ENCODE peak calls at places on chromosomes 16 and 17, in five cellular contexts. D is NCI-H1436, M is brain microvascular endothelial cell, H is fibroblast of mammary gland, C is mesothelial cell of epicardium. Q is an unnamed sample.
A peak's percentile ranks its signal among the peaks of the same experiment; 100 is the strongest.

GRCh38 chr17:6580628-6581027 is 24.3 kb upstream of the PITPNM3 start:
- DNase-seq in C (no peak), D (no peak), H (no peak), M (no peak), Q (no peak)

GRCh38 chr17:70677783-70678647 is 508.7 kb downstream of the KCNJ2 start:
- DNase-seq in H (no peak), D (no peak), C (no peak), M (no peak), Q (peak; percentile 7)

GRCh38 chr16:14186007-14186953 is 115.2 kb downstream of the MRTFB start:
- DNase-seq in H (peak; percentile 90), M (peak; percentile 51), D (no peak), C (peak; percentile 43), Q (peak; percentile 26)

GRCh38 chr17:62064029-62064790 is 868 bp downstream of the MED13 start:
- DNase-seq in H (peak; percentile 39), D (no peak), M (no peak), C (no peak), Q (peak; percentile 70)

GRCh38 chr17:74149597-74150427 is 53.7 kb upstream of the RPL38 start:
- DNase-seq in H (no peak), C (peak; percentile 34), M (no peak), D (no peak), Q (no peak)

GRCh38 chr17:15915996-15916395 is 28.9 kb upstream of the ADORA2B start:
- DNase-seq in H (no peak), D (no peak), C (no peak), M (no peak), Q (no peak)

GRCh38 chr17:81020767-81021497 is 14.0 kb upstream of the BAIAP2 start:
- DNase-seq in H (peak; percentile 55), M (no peak), D (no peak), C (no peak), Q (peak; percentile 66)

GRCh38 chr17:58277726-58278595 is 2.8 kb downstream of the MPO start:
- DNase-seq in D (no peak), H (no peak), C (no peak), M (no peak), Q (no peak)

GRCh38 chr17:58268774-58269556 is 11.8 kb downstream of the MPO start:
- DNase-seq in M (no peak), H (no peak), C (no peak), D (no peak), Q (no peak)

GRCh38 chr17:65055280-65055707 is 1.2 kb downstream of the GNA13 start:
- DNase-seq in H (no peak), D (no peak), C (no peak), M (no peak), Q (peak; percentile 20)

GRCh38 chr17:73478768-73479424 is 165.3 kb downstream of the SDK2 start:
- DNase-seq in H (no peak), D (no peak), C (no peak), M (no peak), Q (no peak)

GRCh38 chr17:8955021-8955420 is 10.5 kb downstream of the PIK3R5 start:
- DNase-seq in H (no peak), M (no peak), D (no peak), C (no peak), Q (no peak)

GRCh38 chr17:61863801-61864126 is 436 bp upstream of the BRIP1 start:
- DNase-seq in C (peak; percentile 40), H (no peak), M (no peak), D (no peak), Q (no peak)

GRCh38 chr17:50149425-50150353 is 788 bp downstream of the PPP1R9B start:
- DNase-seq in M (no peak), H (peak; percentile 52), C (peak; percentile 70), D (no peak), Q (peak; percentile 36)

GRCh38 chr16:28166394-28167208 is 45.2 kb downstream of the XPO6 start:
- DNase-seq in C (no peak), D (no peak), H (peak; percentile 73), M (no peak), Q (peak; percentile 91)